ENCODE peak calls at places on chromosomes 6 and 20, in nine cellular contexts. I, L, Q, H, T, R, X, O and Y are unnamed samples.

GRCh38 chr20:21450572-21450971 is 53.2 kb upstream of the NKX2-4 start:
- DNase-seq in H (no peak), T (no peak), R (no peak), Q (no peak), O (no peak), L (no peak), I (no peak), X (no peak), Y (no peak)

GRCh38 chr6:108948252-108948651 is 100.0 kb downstream of the ARMC2 start:
- DNase-seq in I (no peak), L (no peak), R (no peak), H (peak), Q (no peak), T (peak), X (no peak), O (no peak), Y (no peak)

GRCh38 chr6:68880050-68880449 is 245.0 kb downstream of the ADGRB3 start:
- DNase-seq in H (no peak), X (no peak), I (no peak), L (no peak), T (no peak), Q (no peak), R (no peak), O (no peak), Y (no peak)

GRCh38 chr6:167573461-167574215 is 248.8 kb downstream of the TTLL2 start:
- DNase-seq in X (no peak), L (peak), I (no peak), R (no peak), T (no peak), H (peak), Q (no peak), O (no peak), Y (no peak)

GRCh38 chr6:168908887-168909286 is 344.8 kb downstream of the THBS2 start:
- DNase-seq in I (peak), R (no peak), O (no peak), T (no peak), X (no peak), H (no peak), L (no peak), Q (no peak), Y (no peak)

GRCh38 chr20:31573555-31574295 is 31.4 kb upstream of the ID1 start:
- DNase-seq in T (no peak), L (peak), O (no peak), Q (no peak), X (no peak), H (no peak), I (no peak), R (no peak), Y (no peak)

GRCh38 chr20:59829415-59830106 is 103.9 kb downstream of the SYCP2 start:
- DNase-seq in I (no peak), H (no peak), T (no peak), Q (no peak), R (no peak), O (peak), L (peak), X (no peak), Y (no peak)

GRCh38 chr6:36514554-36515456 is 32.5 kb downstream of the STK38 start:
- DNase-seq in H (no peak), R (no peak), O (no peak), I (no peak), Q (no peak), L (no peak), X (no peak), T (peak), Y (no peak)

GRCh38 chr6:106847116-106847515 is 127.4 kb downstream of the CD24 start:
- DNase-seq in Q (no peak), T (no peak), I (no peak), X (no peak), H (no peak), R (no peak), O (no peak), L (no peak), Y (peak)

GRCh38 chr6:43926644-43927524 is 156.9 kb downstream of the VEGFA start:
- DNase-seq in T (peak), Q (peak), X (no peak), L (peak), I (peak), R (no peak), H (no peak), O (no peak), Y (no peak)

GRCh38 chr20:57450419-57450818 is 59.2 kb downstream of the RBM38 start:
- DNase-seq in X (no peak), I (no peak), O (peak), H (peak), T (no peak), L (peak), R (peak), Q (peak), Y (peak)

GRCh38 chr20:32602273-32602672 is 17.1 kb upstream of the NOL4L start:
- DNase-seq in Q (peak), R (no peak), I (no peak), L (no peak), X (no peak), H (no peak), O (no peak), T (no peak), Y (no peak)

GRCh38 chr6:131293472-131293911 is 158.2 kb downstream of the AKAP7 start:
- DNase-seq in H (peak), Q (no peak), L (no peak), O (no peak), R (no peak), T (no peak), X (no peak), I (no peak), Y (no peak)

GRCh38 chr6:161117329-161117707 is 125.7 kb downstream of the MAP3K4 start:
- DNase-seq in I (no peak), H (no peak), O (no peak), R (no peak), T (no peak), Q (no peak), L (no peak), X (no peak), Y (no peak)

GRCh38 chr6:100944644-100945043 is 63.5 kb upstream of the ASCC3 start:
- DNase-seq in O (no peak), Q (no peak), I (no peak), T (no peak), L (no peak), R (no peak), X (no peak), H (no peak), Y (no peak)

GRCh38 chr20:43748274-43748673 is 21.5 kb upstream of the GTSF1L start:
- DNase-seq in R (no peak), X (no peak), L (no peak), Q (no peak), O (no peak), H (no peak), I (no peak), T (no peak), Y (no peak)

GRCh38 chr20:40493071-40493470 is 196.0 kb downstream of the MAFB start:
- DNase-seq in T (peak), O (no peak), Q (peak), R (no peak), X (no peak), H (peak), I (no peak), L (peak), Y (no peak)

GRCh38 chr6:29845405-29846006 is 17.9 kb downstream of the HLA-G start:
- DNase-seq in O (no peak), Q (peak), X (no peak), I (no peak), R (no peak), H (no peak), L (no peak), T (no peak), Y (peak)

GRCh38 chr6:39847216-39847615 is 55.0 kb downstream of the DAAM2 start:
- DNase-seq in Q (no peak), L (peak), X (no peak), I (no peak), H (no peak), R (no peak), T (peak), O (peak), Y (no peak)

GRCh38 chr6:156585859-156586258 is 191.3 kb upstream of the ARID1B start:
- DNase-seq in O (no peak), X (no peak), T (no peak), Q (no peak), I (no peak), L (no peak), H (no peak), R (no peak), Y (no peak)

GRCh38 chr6:152976749-152977148 is 6.1 kb downstream of the FBXO5 start:
- DNase-seq in R (no peak), T (no peak), H (no peak), I (no peak), O (no peak), Q (no peak), L (no peak), X (no peak), Y (no peak)

GRCh38 chr6:108752733-108753392 is 95.4 kb upstream of the ARMC2 start:
- DNase-seq in R (no peak), Q (no peak), T (peak), O (no peak), I (no peak), H (no peak), X (no peak), L (no peak), Y (no peak)

GRCh38 chr6:136647363-136647763 is 97.1 kb upstream of the MAP7 start:
- DNase-seq in O (no peak), T (peak), L (no peak), R (no peak), Q (no peak), H (no peak), I (peak), X (no peak), Y (peak)

GRCh38 chr6:104357928-104358327 is 501.8 kb downstream of the HACE1 start:
- DNase-seq in Q (no peak), H (no peak), O (no peak), X (no peak), L (no peak), T (no peak), R (no peak), I (no peak), Y (no peak)

GRCh38 chr20:23150304-23151007 is 64.3 kb upstream of the CD93 start:
- DNase-seq in R (no peak), Q (no peak), L (peak), X (no peak), I (no peak), T (no peak), H (no peak), O (peak), Y (no peak)

GRCh38 chr20:23152902-23153301 is 66.8 kb upstream of the CD93 start:
- DNase-seq in O (peak), R (no peak), Q (no peak), L (no peak), T (no peak), I (no peak), H (no peak), X (no peak), Y (no peak)

GRCh38 chr20:23152308-23152892 is 66.3 kb upstream of the CD93 start:
- DNase-seq in L (peak), H (peak), O (peak), Q (no peak), T (peak), R (no peak), X (no peak), I (no peak), Y (no peak)

GRCh38 chr20:23151008-23151703 is 65.0 kb upstream of the CD93 start:
- DNase-seq in R (no peak), O (peak), Q (no peak), T (no peak), I (no peak), H (no peak), X (no peak), L (no peak), Y (no peak)

DNA sequence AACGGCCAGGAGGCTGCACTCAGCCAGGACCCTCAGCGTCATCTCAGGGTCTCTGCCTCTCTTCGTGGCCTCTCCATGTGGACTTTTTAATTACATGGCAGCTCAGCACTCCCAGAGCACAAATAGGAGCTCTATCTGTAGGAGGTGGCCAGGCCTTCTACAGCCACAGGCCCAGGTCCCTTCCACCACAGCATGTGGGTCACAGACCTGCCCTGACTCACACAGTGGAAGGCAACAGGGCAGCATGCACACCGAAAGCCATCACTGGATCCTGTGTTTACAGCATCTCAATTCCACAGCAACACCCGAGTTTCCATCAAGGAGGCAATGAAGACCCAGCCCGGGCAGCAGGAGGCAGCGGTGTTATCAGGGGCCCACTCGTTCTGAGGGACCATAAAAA is 65.8 kb upstream of the CD93 start:
- DNase-seq in X (no peak), L (no peak), R (no peak), I (no peak), T (no peak), Q (no peak), O (peak), H (no peak), Y (no peak)
- TF ChIP-seq CTCF in X (no peak), L (no peak), R (no peak), I (no peak), T (no peak), Q (no peak), O (no peak), H (no peak), Y (no peak)

DNA sequence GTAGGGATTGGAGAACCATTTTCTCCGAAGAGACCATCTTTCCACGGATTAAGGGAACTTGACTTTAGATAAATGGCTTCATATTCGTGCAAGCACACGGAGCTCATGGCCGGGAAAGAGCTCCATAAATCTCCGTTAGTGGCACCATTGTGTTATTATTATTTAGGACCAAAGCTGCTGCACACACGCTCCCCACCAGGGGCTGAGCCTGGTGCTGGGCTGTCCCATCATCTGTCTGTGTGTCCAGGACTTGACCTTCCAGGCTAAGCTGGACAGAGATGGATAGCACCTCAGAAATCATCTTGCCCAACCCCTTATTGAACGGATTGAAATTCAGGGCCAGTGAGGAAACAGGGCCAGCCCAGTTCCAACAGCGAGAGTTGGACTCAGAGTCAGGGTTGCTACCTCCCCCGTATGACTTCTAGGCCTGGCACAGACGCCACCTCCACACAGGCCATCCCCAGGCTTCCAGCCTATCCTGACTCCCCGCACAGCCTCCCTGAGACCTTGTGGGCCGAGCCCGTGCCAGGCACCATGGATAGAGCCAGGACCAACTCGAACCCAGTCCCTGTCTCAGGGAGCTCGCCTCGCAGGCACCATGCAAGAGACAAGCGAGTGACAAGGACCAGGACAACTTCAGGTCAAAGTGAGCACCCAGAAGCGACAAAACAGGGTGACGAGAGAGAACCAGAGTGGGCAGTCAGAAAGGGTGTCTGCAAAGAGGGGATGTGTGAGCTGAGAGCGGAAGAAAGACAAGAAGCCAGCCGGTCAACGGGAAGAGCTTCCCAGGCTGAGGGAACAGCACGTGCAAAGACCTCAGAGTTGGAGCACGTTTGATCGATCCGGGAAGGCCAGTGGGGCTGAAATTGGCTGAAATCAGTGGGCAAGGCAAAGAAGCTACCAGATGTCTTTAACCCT is 45.4 kb downstream of the KIAA1755 start:
- DNase-seq in I (no peak), H (no peak), R (no peak), L (peak), Q (peak), X (no peak), O (no peak), T (no peak), Y (no peak)
- TF ChIP-seq CTCF in I (peak), H (no peak), R (no peak), L (no peak), Q (peak), X (no peak), O (no peak), T (no peak), Y (peak)

GRCh38 chr6:18820725-18821124 is 433.6 kb downstream of the RNF144B start:
- DNase-seq in X (no peak), T (no peak), L (no peak), O (no peak), I (no peak), H (no peak), Q (no peak), R (no peak), Y (no peak)

GRCh38 chr6:18823782-18824386 is 436.7 kb downstream of the RNF144B start:
- DNase-seq in L (no peak), I (no peak), O (no peak), Q (no peak), X (no peak), R (peak), H (no peak), T (peak), Y (peak)
- TF ChIP-seq CTCF in L (no peak), I (peak), O (no peak), Q (peak), X (no peak), R (peak), H (no peak), T (no peak), Y (peak)

GRCh38 chr6:46653439-46653942 is 716 bp downstream of the SLC25A27 start:
- DNase-seq in T (no peak), O (no peak), R (no peak), H (no peak), I (no peak), Q (no peak), L (no peak), X (no peak), Y (no peak)

GRCh38 chr6:46652603-46653438 is at the start of the genes CYP39A1 and SLC25A27:
- DNase-seq in H (peak), L (peak), O (peak), R (peak), Q (peak), T (peak), X (peak), I (peak), Y (peak)

GRCh38 chr6:46652232-46652602 is 401 bp downstream of the CYP39A1 start:
- DNase-seq in H (no peak), T (no peak), L (no peak), O (no peak), X (no peak), R (no peak), Q (no peak), I (no peak), Y (no peak)

GRCh38 chr6:46657642-46658041 is 4.9 kb downstream of the SLC25A27 start:
- DNase-seq in I (no peak), L (no peak), R (no peak), T (no peak), Q (no peak), X (no peak), H (no peak), O (no peak), Y (no peak)

GRCh38 chr6:46655803-46656202 is 3.0 kb downstream of the SLC25A27 start:
- DNase-seq in Q (no peak), L (no peak), R (peak), H (no peak), I (no peak), O (no peak), T (peak), X (no peak), Y (no peak)
- TF ChIP-seq CTCF in Q (peak), L (no peak), R (peak), H (no peak), I (peak), O (no peak), T (no peak), X (no peak), Y (peak)

GRCh38 chr20:49914310-49915117 is 815 bp downstream of the SPATA2 start:
- DNase-seq in I (no peak), T (peak), Q (no peak), R (no peak), L (no peak), H (no peak), O (no peak), X (no peak), Y (no peak)

GRCh38 chr20:49916146-49917002 is 1.0 kb upstream of the SPATA2 start:
- DNase-seq in O (no peak), L (peak), Q (no peak), T (peak), I (no peak), R (no peak), H (no peak), X (no peak), Y (no peak)

GRCh38 chr20:49913399-49914047 is 1.8 kb downstream of the SPATA2 start:
- DNase-seq in L (no peak), T (no peak), X (no peak), I (no peak), Q (no peak), O (no peak), R (no peak), H (no peak), Y (no peak)

GRCh38 chr20:49915380-49916145 is at the start of gene SPATA2:
- DNase-seq in T (peak), O (peak), I (peak), X (peak), R (peak), L (peak), Q (peak), H (peak), Y (peak)

DNA sequence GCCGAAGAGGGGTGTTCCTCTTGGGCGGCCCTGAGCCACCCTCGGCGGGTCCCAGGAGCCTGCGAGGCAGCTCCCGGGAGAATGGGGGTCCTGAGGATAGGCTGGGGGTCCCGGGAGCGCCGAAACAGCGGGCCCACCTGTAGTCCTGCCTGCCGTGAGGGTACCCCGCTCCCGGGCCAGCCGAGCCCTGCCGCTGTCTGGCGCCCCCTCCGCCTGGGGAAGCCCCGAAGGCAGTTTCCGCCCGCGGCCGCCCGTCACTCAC is 280 bp downstream of the SPATA2 start:
- DNase-seq in I (no peak), X (no peak), Q (no peak), O (peak), T (no peak), L (no peak), H (no peak), R (no peak), Y (no peak)
- TF ChIP-seq CTCF in I (no peak), X (no peak), Q (no peak), O (no peak), T (no peak), L (no peak), H (no peak), R (no peak), Y (no peak)

DNA sequence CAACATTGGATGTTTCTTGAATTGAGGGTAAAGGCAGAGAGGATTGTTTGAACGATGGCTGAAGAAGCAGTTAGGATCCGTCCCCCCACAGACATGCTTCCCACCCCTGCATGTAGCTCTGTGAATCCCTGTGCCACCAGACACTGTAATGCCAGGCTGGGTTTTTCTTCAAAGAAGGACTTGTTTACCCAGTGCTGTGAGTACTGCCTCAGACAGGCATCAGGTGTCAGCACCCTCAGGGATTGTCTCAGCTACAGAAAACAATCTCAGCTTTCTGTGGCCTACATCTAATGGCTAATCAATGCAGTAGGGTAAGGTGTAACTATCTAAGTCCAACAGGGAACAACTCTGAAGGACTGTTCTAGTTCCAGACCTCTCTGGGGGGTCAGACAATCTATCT is 853.0 kb upstream of the EPHA7 start:
- DNase-seq in L (no peak), Q (no peak), T (no peak), I (no peak), R (peak), X (no peak), H (no peak), O (no peak), Y (no peak)
- TF ChIP-seq CTCF in L (no peak), Q (no peak), T (no peak), I (no peak), R (no peak), X (no peak), H (no peak), O (no peak), Y (no peak)